ENCODE peak calls at places on chromosomes 7 and 10, in six cellular contexts. V is fibroblast of the conjunctiva; P is breast epithelium; E is C1 segment of cervical spinal cord; D is activated T-cell treated with anti-CD3 and anti-CD28 coated beads, Interleukin-2, amount 50 U/mL, for 72 hours; K is activated CD4-positive, alpha-beta T cell treated with anti-CD3 and anti-CD28 coated beads, Interleukin-2, amount 50 U/mL, for 1 hour. J is an unnamed sample.

GRCh38 chr7:128904381-128905197 is 5.9 kb downstream of the KCP start:
- DNase-seq in V (peak; percentile 38), P (peak; percentile 30), E (no peak), D (no peak), K (no peak), J (no peak)

GRCh38 chr10:42732266-42732665 is 50.3 kb upstream of the BMS1 start:
- DNase-seq in V (no peak), P (no peak), E (no peak), D (no peak), K (no peak), J (no peak)

GRCh38 chr7:148935451-148935850 is 51.4 kb upstream of the EZH2 start:
- DNase-seq in V (no peak), P (no peak), E (no peak), D (no peak), K (no peak), J (no peak)

GRCh38 chr7:121139427-121139826 is 150.9 kb downstream of the CPED1 start:
- DNase-seq in V (no peak), P (no peak), E (no peak), D (no peak), K (no peak), J (no peak)

GRCh38 chr10:23081891-23082290 is 13.5 kb upstream of the MSRB2 start:
- DNase-seq in V (no peak), P (no peak), E (no peak), D (no peak), K (no peak), J (no peak)

GRCh38 chr7:83166-83840 is 109.1 kb upstream of the FAM20C start:
- DNase-seq in V (no peak), P (no peak), E (no peak), D (no peak), K (no peak), J (no peak)

GRCh38 chr10:68301790-68302502 is 29.9 kb upstream of the HNRNPH3 start:
- DNase-seq in V (peak; percentile 60), P (no peak), E (no peak), D (no peak), K (no peak), J (no peak)

GRCh38 chr10:124680675-124681074 is 63.5 kb downstream of the FAM53B start:
- DNase-seq in V (no peak), P (no peak), E (peak; percentile 24), D (no peak), K (no peak), J (no peak)

GRCh38 chr7:8063706-8064297 is 95.2 kb downstream of the GLCCI1 start:
- DNase-seq in V (no peak), P (no peak), E (no peak), D (no peak), K (no peak), J (no peak)

GRCh38 chr7:34133983-34134782 is 228.8 kb downstream of the BMPER start:
- DNase-seq in V (peak; percentile 72), P (no peak), E (peak; percentile 38), D (peak; percentile 4), K (no peak), J (peak; percentile 40)

GRCh38 chr7:110486549-110486948 is 604.4 kb upstream of the LRRN3 start:
- DNase-seq in V (no peak), P (no peak), E (no peak), D (no peak), K (no peak), J (no peak)

GRCh38 chr7:137694405-137694804 is 152.4 kb downstream of the DGKI start:
- DNase-seq in V (no peak), P (no peak), E (no peak), D (no peak), K (no peak), J (no peak)

GRCh38 chr10:124210263-124210662 is 116.9 kb upstream of the CHST15 start:
- DNase-seq in V (no peak), P (no peak), E (no peak), D (no peak), K (no peak), J (no peak)

GRCh38 chr7:66374141-66374540 is 169.0 kb downstream of the TPST1 start:
- DNase-seq in V (no peak), P (no peak), E (no peak), D (no peak), K (no peak), J (no peak)

GRCh38 chr7:22718200-22718711 is 8.7 kb upstream of the IL6 start:
- DNase-seq in V (peak; percentile 92), P (no peak), E (no peak), D (no peak), K (no peak), J (peak; percentile 54)

GRCh38 chr10:119849944-119850343 is 22.7 kb downstream of the MCMBP start:
- DNase-seq in V (no peak), P (no peak), E (no peak), D (no peak), K (no peak), J (no peak)

GRCh38 chr10:26445411-26446031 is 7.4 kb downstream of the APBB1IP start:
- DNase-seq in V (peak; percentile 2), P (no peak), E (no peak), D (no peak), K (no peak), J (no peak)

GRCh38 chr7:66696774-66697191 is 43.8 kb upstream of the RABGEF1 start:
- DNase-seq in V (no peak), P (no peak), E (no peak), D (no peak), K (no peak), J (no peak)

GRCh38 chr10:7563368-7563767 is 103.4 kb downstream of the ITIH5 start:
- DNase-seq in V (no peak), P (no peak), E (no peak), D (no peak), K (no peak), J (no peak)

GRCh38 chr7:44163591-44163990 is 22.5 kb upstream of the MYL7 start:
- DNase-seq in V (no peak), P (peak; percentile 5), E (no peak), D (no peak), K (no peak), J (peak; percentile 37)

GRCh38 chr7:55532150-55532917 is 40.0 kb downstream of the VOPP1 start:
- DNase-seq in V (no peak), P (no peak), E (no peak), D (peak; percentile 60), K (no peak), J (no peak)

GRCh38 chr10:47348138-47348651 is at the start of gene RBP3:
- DNase-seq in V (no peak), P (peak; percentile 14), E (no peak), D (no peak), K (no peak), J (no peak)

GRCh38 chr10:102394801-102395676 is 466 bp upstream of the NFKB2 start:
- DNase-seq in V (peak; percentile 63), P (peak; percentile 86), E (peak; percentile 77), D (peak; percentile 90), K (peak; percentile 92), J (peak; percentile 61)

GRCh38 chr7:52555805-52556204 is 479.6 kb upstream of the POM121L12 start:
- DNase-seq in V (no peak), P (no peak), E (no peak), D (no peak), K (no peak), J (no peak)

J was measured in GOT3.